ENCODE peak calls at places on chromosomes 11 and 22, in five cellular contexts. V is activated CD4-positive, alpha-beta memory T cell treated with anti-CD3 and anti-CD28 coated beads, Interleukin-2, amount 10 ng/mL, durations not matched to agents 7 days and 5 days; B is HFF-Myc; O is coronary artery; J is effector CD4-positive, alpha-beta T cell. N is an unnamed sample.

GRCh38 chr11:15204766-15205165 is 90.0 kb downstream of the INSC start:
- DNase-seq in V (no peak), B (no peak), O (no peak), J (no peak), N (no peak)

GRCh38 chr11:111845256-111846028 is 25.9 kb downstream of the ALG9 start:
- DNase-seq in J (no peak), V (no peak), B (no peak), O (no peak), N (no peak)

GRCh38 chr11:109421981-109422590 is at the start of gene C11orf87:
- DNase-seq in V (no peak), J (no peak), O (no peak), B (no peak), N (no peak)

GRCh38 chr11:116731821-116732739 is 40.7 kb downstream of the BUD13 start:
- DNase-seq in B (no peak), O (peak; percentile 66), J (no peak), V (no peak), N (peak; percentile 60)

GRCh38 chr11:17699157-17700114 is 19.9 kb upstream of the MYOD1 start:
- DNase-seq in J (no peak), V (no peak), O (no peak), B (no peak), N (no peak)

GRCh38 chr11:66842501-66842895 is 743 bp upstream of the RCE1 start:
- DNase-seq in B (no peak), O (peak; percentile 75), V (no peak), J (no peak), N (no peak)

GRCh38 chr11:76288166-76288978 is 82.1 kb upstream of the WNT11 start:
- DNase-seq in O (no peak), B (no peak), J (no peak), V (peak; percentile 26), N (no peak)

GRCh38 chr22:37187891-37188761 is at the start of gene C1QTNF6:
- DNase-seq in V (no peak), B (no peak), J (no peak), O (no peak), N (no peak)

GRCh38 chr22:21802056-21802455 is 65.4 kb downstream of the MAPK1 start:
- DNase-seq in B (no peak), J (no peak), O (no peak), V (no peak), N (no peak)

GRCh38 chr22:36162127-36163034 is 1.8 kb upstream of the APOL3 start:
- DNase-seq in J (peak; percentile 30), V (peak; percentile 40), B (no peak), O (no peak), N (no peak)

GRCh38 chr22:20008221-20008995 is 8.2 kb downstream of the ARVCF start:
- DNase-seq in V (no peak), J (no peak), B (no peak), O (no peak), N (no peak)

GRCh38 chr11:123429851-123430735 is at the start of gene GRAMD1B:
- DNase-seq in O (no peak), V (peak; percentile 88), J (peak; percentile 67), B (no peak), N (no peak)

GRCh38 chr11:17350455-17351170 is 987 bp upstream of the NCR3LG1 start:
- DNase-seq in V (no peak), J (no peak), O (no peak), B (no peak), N (no peak)

GRCh38 chr11:12746593-12747097 is 72.4 kb downstream of the TEAD1 start:
- DNase-seq in O (no peak), B (peak; percentile 75), J (no peak), V (no peak), N (no peak)

GRCh38 chr22:25069758-25070461 is 117.4 kb downstream of the KIAA1671 start:
- DNase-seq in J (no peak), B (no peak), V (peak; percentile 43), O (no peak), N (no peak)

GRCh38 chr11:83975984-83976383 is 689.8 kb upstream of the CCDC90B start:
- DNase-seq in O (no peak), J (no peak), B (no peak), V (no peak), N (no peak)

GRCh38 chr22:49095366-49095765 is 732.3 kb downstream of the BRD1 start:
- DNase-seq in J (no peak), O (no peak), V (no peak), B (no peak), N (no peak)

GRCh38 chr11:72483412-72484186 is 49.3 kb upstream of the CLPB start:
- DNase-seq in B (peak; percentile 20), V (no peak), J (no peak), O (no peak), N (no peak)

GRCh38 chr22:30441088-30441487 is 15.5 kb downstream of the MTFP1 start:
- DNase-seq in J (no peak), V (no peak), B (no peak), O (no peak), N (no peak)

GRCh38 chr22:41367039-41367679 is 14.6 kb upstream of the TEF start:
- DNase-seq in O (peak; percentile 97), J (no peak), B (peak; percentile 85), V (no peak), N (peak; percentile 98)

GRCh38 chr11:74138572-74138971 is 32.2 kb downstream of the C2CD3 start:
- DNase-seq in J (no peak), O (no peak), V (no peak), B (peak; percentile 97), N (no peak)

GRCh38 chr11:69641681-69642548 is 959 bp downstream of the CCND1 start:
- DNase-seq in V (no peak), J (no peak), O (peak; percentile 77), B (no peak), N (no peak)

GRCh38 chr11:11247576-11247975 is 105.5 kb downstream of the CSNK2A3 start:
- DNase-seq in B (no peak), V (no peak), J (no peak), O (no peak), N (no peak)

GRCh38 chr11:2120359-2121100 is 18.7 kb downstream of the IGF2 start:
- DNase-seq in B (no peak), O (no peak), V (no peak), J (no peak), N (no peak)

GRCh38 chr11:59706518-59707285 is 6.9 kb downstream of the OR10V1 start:
- DNase-seq in J (no peak), V (no peak), O (no peak), B (peak; percentile 67), N (no peak)

GRCh38 chr22:26601726-26602125 is 11.8 kb upstream of the TPST2 start:
- DNase-seq in O (no peak), B (no peak), V (no peak), J (no peak), N (no peak)

GRCh38 chr11:44623321-44623715 is 57.9 kb downstream of the CD82 start:
- DNase-seq in J (no peak), V (peak; percentile 15), O (peak; percentile 50), B (no peak), N (peak; percentile 68)

GRCh38 chr22:38872831-38873248 is 824 bp upstream of the CBX6 start:
- DNase-seq in J (no peak), B (no peak), V (peak; percentile 30), O (peak; percentile 80), N (peak; percentile 90)

GRCh38 chr11:74004694-74005615 is 3.9 kb downstream of the UCP3 start:
- DNase-seq in V (peak; percentile 92), O (peak; percentile 24), J (peak; percentile 83), B (no peak), N (peak; percentile 67)

GRCh38 chr22:40281717-40282116 is 64.6 kb upstream of the ADSL start:
- DNase-seq in V (no peak), J (no peak), O (no peak), B (no peak), N (no peak)

GRCh38 chr22:31328545-31328960 is 17.6 kb downstream of the PATZ1 start:
- DNase-seq in V (no peak), B (no peak), O (no peak), J (no peak), N (peak; percentile 72)

GRCh38 chr11:108534274-108534882 is 36.2 kb upstream of the POGLUT3 start:
- DNase-seq in J (no peak), V (no peak), O (no peak), B (no peak), N (no peak)

GRCh38 chr22:44436656-44437492 is 61.2 kb downstream of the RTL6 start:
- DNase-seq in V (no peak), B (no peak), J (no peak), O (peak; percentile 57), N (peak; percentile 81)